ENCODE peak calls at places on chromosome 21, in seven cellular contexts. K is K562, U is H1, N is HepG2, J is GM12891, T is SK-N-SH, Y is GM12878. C is an unnamed sample.

GRCh38 chr21:32143222-32143939 is 135.5 kb downstream of the MIS18A start:
- DNase-seq in K (no peak), U (peak; percentile 44), N (no peak), J (no peak), T (no peak), Y (no peak), C (no peak)

GRCh38 chr21:32015740-32016139 is 142.9 kb downstream of the HUNK start:
- DNase-seq in K (no peak), U (no peak), N (no peak), J (no peak), T (no peak), Y (peak; percentile 34), C (no peak)

GRCh38 chr21:19458295-19458694 is 1054.7 kb upstream of the TMPRSS15 start:
- DNase-seq in K (no peak), U (no peak), N (no peak), J (no peak), T (no peak), Y (no peak), C (no peak)

GRCh38 chr21:37257526-37257966 is 9.6 kb downstream of the VPS26C start:
- DNase-seq in K (no peak), U (no peak), N (peak; percentile 57), J (no peak), T (peak; percentile 74), Y (no peak), C (no peak)

GRCh38 chr21:31078796-31079195 is 40.5 kb upstream of the KRTAP19-8 start:
- DNase-seq in K (no peak), U (no peak), N (no peak), J (peak; percentile 11), T (no peak), Y (peak; percentile 46), C (no peak)

GRCh38 chr21:36163780-36164426 is 7.3 kb downstream of the DOP1B start:
- DNase-seq in K (no peak), U (no peak), N (no peak), J (no peak), T (no peak), Y (no peak), C (no peak)

GRCh38 chr21:37862536-37862935 is 53.7 kb downstream of the KCNJ6 start:
- DNase-seq in K (no peak), U (peak; percentile 36), N (no peak), J (peak; percentile 36), T (peak; percentile 35), Y (no peak), C (peak; percentile 23)

GRCh38 chr21:25733859-25734653 is 648 bp downstream of the ATP5PF start:
- DNase-seq in K (no peak), U (no peak), N (peak; percentile 62), J (no peak), T (peak; percentile 24), Y (no peak), C (no peak)

GRCh38 chr21:31945116-31945515 is 72.3 kb downstream of the HUNK start:
- DNase-seq in K (no peak), U (no peak), N (no peak), J (no peak), T (no peak), Y (no peak), C (no peak)

GRCh38 chr21:38790038-38790437 is 15.7 kb upstream of the ETS2 start:
- DNase-seq in K (no peak), U (no peak), N (no peak), J (no peak), T (no peak), Y (no peak), C (no peak)

GRCh38 chr21:17461014-17461413 is 51.8 kb upstream of the CXADR start:
- DNase-seq in K (no peak), U (no peak), N (no peak), J (no peak), T (no peak), Y (no peak), C (no peak)

GRCh38 chr21:38993561-38993960 is 187.8 kb downstream of the ETS2 start:
- DNase-seq in K (no peak), U (no peak), N (peak; percentile 41), J (no peak), T (no peak), Y (no peak), C (no peak)

GRCh38 chr21:30057108-30057507 is 109.5 kb downstream of the CLDN17 start:
- DNase-seq in K (no peak), U (no peak), N (no peak), J (no peak), T (no peak), Y (no peak), C (no peak)

GRCh38 chr21:43294194-43294902 is 125.5 kb downstream of the CRYAA start:
- DNase-seq in K (no peak), U (no peak), N (no peak), J (no peak), T (no peak), Y (no peak), C (no peak)

GRCh38 chr21:26207021-26207420 is 36.5 kb upstream of the APP start:
- DNase-seq in K (no peak), U (no peak), N (no peak), J (no peak), T (no peak), Y (no peak), C (no peak)

GRCh38 chr21:19322360-19322759 is 918.8 kb upstream of the TMPRSS15 start:
- DNase-seq in K (no peak), U (no peak), N (no peak), J (no peak), T (no peak), Y (no peak), C (no peak)

GRCh38 chr21:31872452-31873274 is at the start of gene HUNK:
- DNase-seq in K (no peak), U (no peak), N (peak; percentile 29), J (peak; percentile 31), T (peak; percentile 84), Y (no peak), C (peak; percentile 36)

GRCh38 chr21:22791986-22792560 is 1793.9 kb downstream of the NCAM2 start:
- DNase-seq in K (peak; percentile 47), U (no peak), N (peak; percentile 12), J (peak; percentile 5), T (peak; percentile 60), Y (no peak), C (no peak)

GRCh38 chr21:26246073-26246472 is 75.5 kb upstream of the APP start:
- DNase-seq in K (no peak), U (no peak), N (no peak), J (no peak), T (no peak), Y (no peak), C (no peak)

GRCh38 chr21:38688068-38688467 is 117.7 kb upstream of the ETS2 start:
- DNase-seq in K (no peak), U (no peak), N (no peak), J (no peak), T (no peak), Y (no peak), C (no peak)

GRCh38 chr21:38990424-38990794 is 184.7 kb downstream of the ETS2 start:
- DNase-seq in K (no peak), U (no peak), N (peak; percentile 61), J (no peak), T (peak; percentile 49), Y (no peak), C (no peak)

GRCh38 chr21:37564341-37564923 is 197.9 kb downstream of the DYRK1A start:
- DNase-seq in K (peak; percentile 82), U (peak; percentile 68), N (peak; percentile 60), J (peak; percentile 38), T (peak; percentile 66), Y (peak; percentile 58), C (no peak)

GRCh38 chr21:36087362-36088138 is 17.7 kb downstream of the CBR1 start:
- DNase-seq in K (no peak), U (no peak), N (no peak), J (no peak), T (no peak), Y (no peak), C (no peak)

GRCh38 chr21:17798796-17799195 is 20.4 kb downstream of the C21orf91 start:
- DNase-seq in K (no peak), U (no peak), N (no peak), J (no peak), T (no peak), Y (no peak), C (no peak)

GRCh38 chr21:21137986-21138385 is 139.8 kb downstream of the NCAM2 start:
- DNase-seq in K (no peak), U (no peak), N (no peak), J (no peak), T (no peak), Y (no peak), C (no peak)

GRCh38 chr21:34930971-34931370 is 118.1 kb downstream of the RUNX1 start:
- DNase-seq in K (no peak), U (no peak), N (no peak), J (no peak), T (no peak), Y (no peak), C (no peak)
- TF ChIP-seq TAF1 in K (no peak), U (no peak), N (no peak), J (no peak), T (no peak), Y (no peak), C (no peak)

DNA sequence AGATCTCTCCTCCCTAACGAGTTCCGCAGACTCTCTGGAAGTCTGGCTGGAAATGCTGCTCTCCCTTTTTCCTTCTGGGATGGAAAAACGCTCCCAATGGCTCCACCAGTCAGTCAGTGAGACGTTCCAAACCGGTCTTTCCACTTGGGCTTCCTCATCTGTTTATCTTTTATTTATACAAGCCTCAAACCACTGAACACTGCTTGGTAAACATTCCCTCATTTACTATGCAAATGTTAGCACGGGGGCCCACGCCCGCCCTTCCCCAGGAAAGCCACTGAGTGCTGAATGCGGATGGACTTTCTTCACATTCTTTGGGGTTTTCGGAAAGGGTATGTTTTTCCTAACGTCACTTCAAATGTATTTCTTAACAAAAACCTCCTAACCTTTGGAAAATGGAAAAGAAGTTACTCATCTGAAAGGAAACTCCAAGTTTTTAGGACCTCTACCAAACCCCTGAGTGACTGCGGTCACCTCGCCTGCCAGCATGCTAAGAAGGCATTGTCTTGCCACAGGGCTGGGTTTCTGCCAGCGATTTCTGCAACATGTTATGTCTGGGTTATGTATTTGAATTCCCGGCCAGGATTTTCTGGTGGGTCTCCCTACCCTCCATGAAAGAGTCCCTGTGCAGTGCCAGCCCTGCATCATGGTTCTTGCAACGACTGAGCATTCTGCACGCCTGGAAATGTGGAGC is 14.0 kb upstream of the UMODL1 start:
- DNase-seq in K (no peak), U (no peak), N (no peak), J (no peak), T (no peak), Y (no peak), C (no peak)
- TF ChIP-seq POLR2AphosphoS5 in K (no peak), U (no peak), N (no peak), J (no peak), T (no peak), Y (no peak), C (no peak)

DNA sequence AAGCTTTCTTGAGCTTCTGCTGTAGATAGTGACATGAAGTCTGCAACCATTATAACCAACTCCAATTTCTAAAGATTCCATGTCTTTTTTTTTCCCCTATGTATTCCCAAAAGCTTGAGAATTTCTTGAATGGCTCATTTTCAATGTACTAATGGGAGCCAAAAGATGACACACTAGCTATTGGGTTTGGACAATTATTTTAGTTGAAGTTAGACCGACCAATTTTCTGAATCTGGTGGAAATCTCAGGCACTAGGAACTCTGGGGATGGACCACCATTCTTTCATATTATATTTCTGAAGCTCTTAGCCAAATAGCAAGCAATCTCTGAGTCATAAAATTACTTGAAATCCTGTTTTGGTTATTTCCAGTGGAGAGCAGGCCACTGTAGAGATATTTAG is 617.4 kb upstream of the ADAMTS5 start:
- DNase-seq in K (no peak), U (no peak), N (no peak), J (no peak), T (no peak), Y (no peak), C (no peak)
- TF ChIP-seq TAF1 in K (no peak), U (no peak), N (no peak), J (no peak), T (no peak), Y (no peak), C (no peak)

GRCh38 chr21:33394260-33394659 is 9.0 kb upstream of the IFNGR2 start:
- DNase-seq in K (no peak), U (no peak), N (no peak), J (no peak), T (no peak), Y (no peak), C (no peak)
- TF ChIP-seq POLR2AphosphoS5 in K (no peak), U (no peak), N (no peak), J (no peak), T (no peak), Y (no peak), C (no peak)

C was measured in GM12892.